ENCODE peak calls at places on chromosomes 11 and 22, in four cellular contexts. O, H, P and X are unnamed samples.

GRCh38 chr11:84969103-84969502 is 658.0 kb downstream of the DLG2 start:
- DNase-seq in O (peak; percentile 61), H (peak; percentile 16), P (no peak), X (peak; percentile 10)

GRCh38 chr11:15710593-15711260 is 596.0 kb downstream of the INSC start:
- DNase-seq in O (no peak), H (no peak), P (no peak), X (no peak)

GRCh38 chr11:66864924-66865697 is 8.2 kb downstream of the LRFN4 start:
- DNase-seq in O (no peak), H (no peak), P (no peak), X (no peak)

GRCh38 chr11:63508745-63509144 is 2.9 kb downstream of the LGALS12 start:
- DNase-seq in O (no peak), H (no peak), P (no peak), X (no peak)

GRCh38 chr11:66973956-66974585 is 1.0 kb upstream of the C11orf86 start:
- DNase-seq in O (peak; percentile 52), H (no peak), P (no peak), X (no peak)

GRCh38 chr22:45709004-45709739 is 37.5 kb downstream of the ATXN10 start:
- DNase-seq in O (peak; percentile 89), H (peak; percentile 85), P (peak; percentile 82), X (no peak)

GRCh38 chr22:24191381-24191841 is 10.1 kb downstream of the SUSD2 start:
- DNase-seq in O (no peak), H (no peak), P (no peak), X (no peak)

GRCh38 chr22:30266445-30267381 is at the start of gene OSM:
- DNase-seq in O (no peak), H (no peak), P (no peak), X (no peak)

GRCh38 chr22:42978453-42979103 is 36.4 kb downstream of the PACSIN2 start:
- DNase-seq in O (peak; percentile 78), H (peak; percentile 83), P (peak; percentile 47), X (no peak)

GRCh38 chr11:93123351-93123898 is 74.4 kb downstream of the SLC36A4 start:
- DNase-seq in O (no peak), H (peak; percentile 17), P (no peak), X (no peak)

GRCh38 chr11:68271023-68271780 is 571 bp downstream of the C11orf24 start:
- DNase-seq in O (peak; percentile 85), H (peak; percentile 74), P (peak; percentile 69), X (no peak)

GRCh38 chr22:48750826-48751440 is 1076.7 kb downstream of the BRD1 start:
- DNase-seq in O (no peak), H (no peak), P (no peak), X (no peak)

DNA sequence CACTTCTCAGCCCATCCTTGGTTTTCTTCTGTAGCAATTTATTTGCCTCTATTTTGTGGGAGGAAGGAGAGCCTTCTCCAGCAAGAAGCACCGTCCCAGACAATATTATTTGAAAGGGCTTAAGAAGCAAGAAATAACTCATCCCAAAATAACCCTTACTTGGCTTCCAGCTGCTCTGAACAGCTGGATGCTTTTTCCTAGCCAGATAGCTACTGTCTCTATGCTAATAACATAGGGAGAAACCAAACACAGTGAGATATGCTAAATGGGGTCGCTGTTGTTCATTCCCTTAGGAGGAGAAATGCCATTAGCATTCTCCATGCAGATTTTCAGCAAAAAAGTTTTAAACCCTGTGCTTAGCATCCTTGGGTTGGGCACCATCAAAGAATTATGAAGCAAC is 133.1 kb downstream of the SPATA19 start:
- DNase-seq in O (no peak), H (no peak), P (no peak), X (no peak)
- H3K4me3 ChIP-seq in O (no peak overlapping the region), H (no peak overlapping the region), P (no peak overlapping the region), X (no peak overlapping the region)

GRCh38 chr11:29530961-29531360 is 485.9 kb downstream of the KCNA4 start:
- DNase-seq in O (no peak), H (no peak), P (no peak), X (no peak)

DNA sequence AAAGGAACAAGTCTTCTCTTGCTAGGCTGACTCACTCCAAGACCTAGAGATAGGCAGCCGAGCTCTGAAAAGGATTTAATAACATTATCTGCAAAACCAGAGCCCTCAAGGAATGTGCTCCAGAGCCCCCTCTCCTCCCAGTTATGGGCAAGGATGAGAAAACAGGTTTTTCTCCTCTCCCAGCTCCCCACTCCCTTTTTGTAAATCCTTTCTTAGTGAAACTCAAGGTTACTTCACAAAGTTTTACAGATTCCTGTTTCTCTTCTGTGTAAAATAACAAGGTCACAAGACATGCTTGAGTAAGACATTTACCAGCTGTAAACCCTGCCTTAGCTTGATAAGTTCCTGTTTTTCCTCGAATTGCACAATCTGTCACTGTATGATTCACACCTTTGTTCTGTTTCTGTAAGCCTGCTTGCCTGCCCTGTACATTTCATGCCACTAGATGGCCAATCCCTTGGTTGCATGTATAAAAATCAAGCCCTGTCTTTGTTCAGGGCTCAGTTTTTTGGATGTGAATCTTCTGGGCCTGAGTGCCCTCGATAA is 489.4 kb downstream of the KCNA4 start:
- DNase-seq in O (peak; percentile 80), H (peak; percentile 75), P (peak; percentile 14), X (peak; percentile 21)
- TF ChIP-seq CTCF in O (peak; percentile 54), H (peak; percentile 46), P (peak; percentile 31), X (peak; percentile 34)

GRCh38 chr11:65556470-65557279 is 1.5 kb downstream of the LTBP3 start:
- DNase-seq in O (no peak), H (no peak), P (no peak), X (no peak)

GRCh38 chr11:65558785-65559509 is 788 bp upstream of the LTBP3 start:
- DNase-seq in O (peak; percentile 56), H (no peak), P (no peak), X (no peak)

GRCh38 chr11:65557280-65558001 is 718 bp downstream of the LTBP3 start:
- DNase-seq in O (no peak), H (no peak), P (no peak), X (no peak)

GRCh38 chr11:65559535-65559934 is 1.4 kb upstream of the LTBP3 start:
- DNase-seq in O (no peak), H (no peak), P (no peak), X (no peak)

DNA sequence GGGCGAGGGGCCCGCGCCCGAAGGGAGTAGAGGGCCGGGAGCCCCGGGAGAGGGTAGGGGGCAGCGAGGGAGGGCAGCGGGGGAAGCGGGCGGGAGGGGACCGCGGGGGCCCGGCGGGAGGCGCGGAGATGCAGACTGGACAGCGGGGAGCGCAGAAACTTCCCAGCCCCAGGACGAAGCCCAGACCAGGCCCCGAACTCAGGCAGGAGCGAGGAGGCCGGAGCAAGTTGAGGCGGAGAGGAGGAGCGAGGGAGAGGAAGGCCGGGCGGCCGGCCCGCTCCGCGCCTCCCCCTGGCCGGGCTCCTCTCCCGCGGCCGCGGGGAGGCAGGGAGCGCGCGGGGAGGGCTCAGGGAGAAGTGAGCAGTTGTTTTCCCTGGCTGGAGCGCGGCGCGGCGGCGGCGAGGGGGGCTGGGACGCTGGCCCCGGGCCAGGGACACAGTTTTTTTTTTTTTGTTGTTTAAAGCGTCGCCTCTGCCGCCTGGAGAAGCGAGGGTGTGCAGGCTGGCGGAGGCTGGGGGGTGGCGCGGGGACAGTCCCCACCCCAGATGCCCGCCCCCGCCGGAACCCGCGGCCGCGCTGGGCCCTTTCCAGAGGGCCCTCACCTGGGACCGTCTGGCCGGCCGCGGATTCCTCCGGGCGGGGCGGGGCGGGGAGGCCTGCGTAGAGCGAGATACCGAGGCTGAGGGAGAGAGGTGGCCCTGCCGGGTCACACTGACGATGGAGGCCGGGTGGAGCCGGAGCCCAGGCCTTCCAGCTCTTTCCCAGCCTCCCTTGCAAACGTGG is at the start of gene LTBP3:
- DNase-seq in O (peak; percentile 84), H (peak; percentile 71), P (peak; percentile 81), X (no peak)
- H3K4me3 ChIP-seq in O (peak within 1 kb of the TSS; percentile 71), H (peak within 1 kb of the TSS; percentile 54), P (peak within 1 kb of the TSS; percentile 62), X (peak within 1 kb of the TSS; percentile 69)

GRCh38 chr22:47750086-47750485 is 987.6 kb downstream of the TBC1D22A start:
- DNase-seq in O (no peak), H (no peak), P (no peak), X (no peak)
- TF ChIP-seq CTCF in O (no peak), H (no peak), P (no peak), X (no peak)

GRCh38 chr11:74168838-74169237 is 2.0 kb downstream of the C2CD3 start:
- DNase-seq in O (no peak), H (no peak), P (no peak), X (no peak)
- H3K4me3 ChIP-seq in O (no peak overlapping the region), H (no peak overlapping the region), P (no peak overlapping the region), X (no peak overlapping the region)

GRCh38 chr11:101390539-101390938 is 193.3 kb downstream of the TRPC6 start:
- DNase-seq in O (peak; percentile 17), H (peak; percentile 35), P (peak; percentile 3), X (no peak)
- TF ChIP-seq CTCF in O (peak; percentile 52), H (peak; percentile 38), P (peak; percentile 19), X (no peak)